ENCODE peak calls at places on chromosome 1, in five cellular contexts. One of them, this sample, is unnamed.

GRCh38 chr1:117605164-117605810 is 561 bp upstream of the TENT5C start:
- DNase-seq in sigmoid colon: peak
- DNase-seq in lower lobe of right lung: peak
- DNase-seq in heart left ventricle: peak
- DNase-seq in HepG2: peak
- DNase-seq in this sample: no peak

GRCh38 chr1:41454406-41454805 is 30.1 kb downstream of the EDN2 start:
- DNase-seq in sigmoid colon: no peak
- DNase-seq in HepG2: no peak
- DNase-seq in heart left ventricle: no peak
- DNase-seq in lower lobe of right lung: no peak
- DNase-seq in this sample: no peak

GRCh38 chr1:247336390-247336789 is 4.7 kb upstream of the ZNF496 start:
- DNase-seq in heart left ventricle: no peak
- DNase-seq in HepG2: no peak
- DNase-seq in sigmoid colon: no peak
- DNase-seq in lower lobe of right lung: no peak
- DNase-seq in this sample: no peak

GRCh38 chr1:55337801-55338447 is 122.8 kb upstream of the USP24 start:
- DNase-seq in heart left ventricle: no peak
- DNase-seq in lower lobe of right lung: no peak
- DNase-seq in sigmoid colon: no peak
- DNase-seq in HepG2: peak
- DNase-seq in this sample: peak

GRCh38 chr1:179612361-179612760 is 20.7 kb downstream of the TDRD5 start:
- DNase-seq in heart left ventricle: no peak
- DNase-seq in lower lobe of right lung: no peak
- DNase-seq in HepG2: no peak
- DNase-seq in sigmoid colon: no peak
- DNase-seq in this sample: no peak

GRCh38 chr1:201268604-201269151 is 14.6 kb upstream of the PKP1 start:
- DNase-seq in heart left ventricle: no peak
- DNase-seq in lower lobe of right lung: no peak
- DNase-seq in sigmoid colon: peak
- DNase-seq in HepG2: no peak
- DNase-seq in this sample: peak

GRCh38 chr1:48499211-48499610 is 27.2 kb upstream of the SPATA6 start:
- DNase-seq in lower lobe of right lung: no peak
- DNase-seq in heart left ventricle: no peak
- DNase-seq in HepG2: no peak
- DNase-seq in sigmoid colon: no peak
- DNase-seq in this sample: no peak

GRCh38 chr1:158028956-158029355 is 35.5 kb downstream of the KIRREL1 start:
- DNase-seq in heart left ventricle: no peak
- DNase-seq in HepG2: no peak
- DNase-seq in sigmoid colon: no peak
- DNase-seq in lower lobe of right lung: no peak
- DNase-seq in this sample: no peak

GRCh38 chr1:206467915-206468314 is 2.4 kb upstream of the IKBKE start:
- DNase-seq in sigmoid colon: peak
- DNase-seq in heart left ventricle: no peak
- DNase-seq in lower lobe of right lung: peak
- DNase-seq in HepG2: no peak
- DNase-seq in this sample: no peak

GRCh38 chr1:93758842-93759515 is 77.3 kb upstream of the BCAR3 start:
- DNase-seq in lower lobe of right lung: peak
- DNase-seq in HepG2: peak
- DNase-seq in heart left ventricle: no peak
- DNase-seq in sigmoid colon: no peak
- DNase-seq in this sample: peak

GRCh38 chr1:3827813-3828307 is 29.2 kb downstream of the CEP104 start:
- DNase-seq in HepG2: no peak
- DNase-seq in lower lobe of right lung: no peak
- DNase-seq in sigmoid colon: peak
- DNase-seq in heart left ventricle: no peak
- DNase-seq in this sample: peak

GRCh38 chr1:198166900-198167299 is 10.1 kb downstream of the NEK7 start:
- DNase-seq in HepG2: no peak
- DNase-seq in sigmoid colon: no peak
- DNase-seq in heart left ventricle: no peak
- DNase-seq in lower lobe of right lung: no peak
- DNase-seq in this sample: no peak

GRCh38 chr1:234325878-234326492 is 47.3 kb upstream of the COA6 start:
- DNase-seq in HepG2: no peak
- DNase-seq in heart left ventricle: no peak
- DNase-seq in sigmoid colon: no peak
- DNase-seq in lower lobe of right lung: no peak
- DNase-seq in this sample: no peak
- H3K4me3 ChIP-seq in HepG2: no peak
- H3K4me3 ChIP-seq in heart left ventricle: peak
- H3K4me3 ChIP-seq in sigmoid colon: peak
- H3K4me3 ChIP-seq in lower lobe of right lung: peak
- H3K4me3 ChIP-seq in this sample: peak

GRCh38 chr1:154353460-154353904 is 28.2 kb downstream of the ATP8B2 start:
- DNase-seq in heart left ventricle: no peak
- DNase-seq in lower lobe of right lung: no peak
- DNase-seq in HepG2: peak
- DNase-seq in sigmoid colon: no peak
- DNase-seq in this sample: no peak
- TF ChIP-seq CTCF in heart left ventricle: no peak
- TF ChIP-seq CTCF in lower lobe of right lung: peak
- TF ChIP-seq CTCF in HepG2: peak
- TF ChIP-seq CTCF in sigmoid colon: no peak
- TF ChIP-seq CTCF in this sample: peak

GRCh38 chr1:1613509-1614082 is 1.7 kb upstream of the MIB2 start:
- DNase-seq in sigmoid colon: no peak
- DNase-seq in HepG2: no peak
- DNase-seq in heart left ventricle: no peak
- DNase-seq in lower lobe of right lung: no peak
- DNase-seq in this sample: no peak
- H3K4me3 ChIP-seq in sigmoid colon: no peak
- H3K4me3 ChIP-seq in HepG2: peak
- H3K4me3 ChIP-seq in heart left ventricle: peak
- H3K4me3 ChIP-seq in lower lobe of right lung: peak
- H3K4me3 ChIP-seq in this sample: peak

GRCh38 chr1:154348429-154349076 is 23.2 kb downstream of the ATP8B2 start:
- DNase-seq in lower lobe of right lung: no peak
- DNase-seq in HepG2: no peak
- DNase-seq in heart left ventricle: no peak
- DNase-seq in sigmoid colon: no peak
- DNase-seq in this sample: peak
- TF ChIP-seq CTCF in lower lobe of right lung: no peak
- TF ChIP-seq CTCF in HepG2: peak
- TF ChIP-seq CTCF in heart left ventricle: no peak
- TF ChIP-seq CTCF in sigmoid colon: no peak
- TF ChIP-seq CTCF in this sample: peak

DNA sequence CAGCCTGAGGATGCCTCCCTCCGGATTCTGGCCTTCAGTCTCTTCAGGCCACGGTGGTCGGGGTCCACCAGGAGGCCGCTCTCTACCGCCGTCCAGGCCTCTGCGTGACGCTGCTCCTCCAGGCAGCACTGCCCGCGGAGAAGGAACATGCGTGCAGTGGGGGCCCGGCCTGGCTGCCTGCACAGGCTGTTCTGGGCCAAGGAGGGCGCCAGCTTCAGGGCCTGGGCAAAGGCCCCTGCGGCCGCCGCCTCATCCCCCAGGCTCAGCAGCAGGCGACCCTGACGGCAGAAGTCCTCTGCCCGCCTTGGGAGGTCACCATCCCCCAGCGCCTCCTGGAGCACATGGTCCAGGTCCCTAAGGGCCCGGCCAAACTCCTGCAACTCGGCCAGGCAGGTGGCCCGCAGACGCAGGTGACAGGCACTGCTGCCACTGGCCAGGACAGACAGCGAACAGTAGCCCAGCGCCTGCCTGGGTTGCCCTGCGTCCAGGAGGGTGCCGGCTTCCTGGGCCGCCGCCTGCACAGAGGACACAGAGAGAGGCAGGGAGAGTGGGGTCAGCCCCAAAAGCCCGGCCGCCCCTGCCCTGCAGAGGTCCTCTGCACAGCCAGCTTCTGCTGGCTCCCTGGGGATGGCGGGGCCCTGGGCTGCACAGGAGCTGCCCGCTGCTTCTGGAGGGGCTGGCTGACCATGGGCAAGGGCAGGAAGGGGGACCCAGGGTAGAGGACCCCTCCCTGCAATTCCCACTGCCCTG is 8.7 kb upstream of the MMEL1 start:
- DNase-seq in heart left ventricle: peak
- DNase-seq in lower lobe of right lung: no peak
- DNase-seq in sigmoid colon: no peak
- DNase-seq in HepG2: no peak
- DNase-seq in this sample: no peak
- H3K4me3 ChIP-seq in heart left ventricle: peak
- H3K4me3 ChIP-seq in lower lobe of right lung: peak
- H3K4me3 ChIP-seq in sigmoid colon: peak
- H3K4me3 ChIP-seq in HepG2: peak
- H3K4me3 ChIP-seq in this sample: no peak

GRCh38 chr1:166813508-166814223 is 25.6 kb upstream of the POGK start:
- DNase-seq in HepG2: no peak
- DNase-seq in heart left ventricle: no peak
- DNase-seq in lower lobe of right lung: no peak
- DNase-seq in sigmoid colon: no peak
- DNase-seq in this sample: no peak
- TF ChIP-seq CTCF in HepG2: no peak
- TF ChIP-seq CTCF in heart left ventricle: no peak
- TF ChIP-seq CTCF in lower lobe of right lung: no peak
- TF ChIP-seq CTCF in sigmoid colon: no peak
- TF ChIP-seq CTCF in this sample: no peak

GRCh38 chr1:67415041-67415440 is 15.2 kb downstream of the SERBP1 start:
- DNase-seq in HepG2: no peak
- DNase-seq in lower lobe of right lung: no peak
- DNase-seq in sigmoid colon: no peak
- DNase-seq in heart left ventricle: no peak
- DNase-seq in this sample: no peak
- H3K4me3 ChIP-seq in HepG2: no peak
- H3K4me3 ChIP-seq in lower lobe of right lung: no peak
- H3K4me3 ChIP-seq in sigmoid colon: no peak
- H3K4me3 ChIP-seq in heart left ventricle: no peak
- H3K4me3 ChIP-seq in this sample: no peak

GRCh38 chr1:97350662-97351061 is 570.2 kb downstream of the DPYD start:
- DNase-seq in heart left ventricle: no peak
- DNase-seq in HepG2: no peak
- DNase-seq in lower lobe of right lung: no peak
- DNase-seq in sigmoid colon: no peak
- DNase-seq in this sample: no peak

GRCh38 chr1:97348599-97349265 is 572.1 kb downstream of the DPYD start:
- DNase-seq in heart left ventricle: no peak
- DNase-seq in HepG2: no peak
- DNase-seq in sigmoid colon: no peak
- DNase-seq in lower lobe of right lung: no peak
- DNase-seq in this sample: no peak

GRCh38 chr1:97353094-97353493 is 567.7 kb downstream of the DPYD start:
- DNase-seq in lower lobe of right lung: no peak
- DNase-seq in sigmoid colon: no peak
- DNase-seq in HepG2: no peak
- DNase-seq in heart left ventricle: no peak
- DNase-seq in this sample: no peak

GRCh38 chr1:97350241-97350640 is 570.6 kb downstream of the DPYD start:
- DNase-seq in heart left ventricle: no peak
- DNase-seq in HepG2: no peak
- DNase-seq in sigmoid colon: no peak
- DNase-seq in lower lobe of right lung: no peak
- DNase-seq in this sample: no peak

GRCh38 chr1:97351846-97352245 is 569.0 kb downstream of the DPYD start:
- DNase-seq in HepG2: no peak
- DNase-seq in heart left ventricle: no peak
- DNase-seq in sigmoid colon: no peak
- DNase-seq in lower lobe of right lung: no peak
- DNase-seq in this sample: no peak
- TF ChIP-seq CTCF in HepG2: no peak
- TF ChIP-seq CTCF in heart left ventricle: no peak
- TF ChIP-seq CTCF in sigmoid colon: no peak
- TF ChIP-seq CTCF in lower lobe of right lung: no peak
- TF ChIP-seq CTCF in this sample: no peak

GRCh38 chr1:209207701-209208286 is 375.7 kb upstream of the CAMK1G start:
- DNase-seq in lower lobe of right lung: peak
- DNase-seq in heart left ventricle: peak
- DNase-seq in HepG2: peak
- DNase-seq in sigmoid colon: peak
- DNase-seq in this sample: peak
- H3K4me3 ChIP-seq in lower lobe of right lung: peak
- H3K4me3 ChIP-seq in heart left ventricle: peak
- H3K4me3 ChIP-seq in HepG2: peak
- H3K4me3 ChIP-seq in sigmoid colon: peak
- H3K4me3 ChIP-seq in this sample: peak

DNA sequence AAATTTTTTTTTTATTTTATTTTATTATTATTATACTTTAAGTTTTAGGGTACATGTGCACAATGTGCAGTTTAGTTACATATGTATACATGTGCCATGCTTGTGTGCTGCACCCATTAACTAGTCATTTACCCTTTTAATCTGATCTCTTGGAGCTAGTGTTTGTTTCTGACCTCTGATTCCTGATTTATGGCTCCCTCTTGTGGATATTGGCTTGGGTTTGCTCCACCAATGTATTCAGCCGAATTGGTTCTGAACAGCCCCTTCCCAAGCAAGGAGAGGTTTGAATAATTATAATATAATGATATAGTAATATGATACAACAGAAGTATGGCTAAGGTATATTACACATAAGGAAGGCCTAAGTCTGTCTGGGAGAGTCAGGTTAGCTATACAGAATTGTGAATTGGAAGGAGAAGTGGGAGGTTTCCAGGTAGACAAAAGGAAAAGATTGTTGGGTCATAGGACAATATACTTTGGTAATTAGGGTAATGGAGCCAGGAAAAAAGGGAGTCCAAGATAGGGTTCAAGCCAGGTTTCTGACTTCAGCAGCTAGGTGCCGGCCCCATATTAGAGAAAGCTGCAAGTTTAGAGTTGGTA is 53.1 kb upstream of the HMCN1 start:
- DNase-seq in lower lobe of right lung: no peak
- DNase-seq in heart left ventricle: no peak
- DNase-seq in HepG2: peak
- DNase-seq in sigmoid colon: no peak
- DNase-seq in this sample: no peak
- TF ChIP-seq CTCF in lower lobe of right lung: peak
- TF ChIP-seq CTCF in heart left ventricle: peak
- TF ChIP-seq CTCF in HepG2: peak
- TF ChIP-seq CTCF in sigmoid colon: no peak
- TF ChIP-seq CTCF in this sample: peak

This sample was measured in BE2C.